ENCODE peak calls at places on chromosome 18, in five cellular contexts. S is heart left ventricle, M is gastrocnemius medialis, V is pancreas, U is endodermal cell. C is an unnamed sample.

GRCh38 chr18:32139835-32140283 is 48.2 kb downstream of the RNF138 start:
- DNase-seq in V (peak; percentile 25), M (no peak), U (no peak), S (no peak), C (no peak)

GRCh38 chr18:24499814-24500601 is 39.6 kb downstream of the HRH4 start:
- DNase-seq in M (no peak), U (no peak), S (no peak), V (no peak), C (no peak)

GRCh38 chr18:39455300-39455699 is 1889.7 kb upstream of the CELF4 start:
- DNase-seq in M (no peak), S (no peak), V (no peak), U (no peak), C (no peak)

GRCh38 chr18:49898421-49898820 is 85.1 kb upstream of the ACAA2 start:
- DNase-seq in S (peak; percentile 13), V (no peak), U (peak; percentile 90), M (no peak), C (peak; percentile 8)

GRCh38 chr18:45690975-45691815 is 32.8 kb upstream of the SLC14A1 start:
- DNase-seq in M (peak; percentile 44), S (peak; percentile 68), V (peak; percentile 65), U (peak; percentile 93), C (peak; percentile 83)

GRCh38 chr18:12946549-12947354 is 1.1 kb upstream of the SEH1L start:
- DNase-seq in S (peak; percentile 52), V (peak; percentile 55), M (no peak), U (peak; percentile 80), C (no peak)

GRCh38 chr18:69752737-69753380 is 194.8 kb downstream of the CD226 start:
- DNase-seq in S (no peak), U (peak; percentile 46), M (no peak), V (no peak), C (no peak)

GRCh38 chr18:76374330-76375281 is 120.4 kb downstream of the ZNF516 start:
- DNase-seq in U (no peak), V (no peak), M (no peak), S (no peak), C (no peak)

GRCh38 chr18:12839526-12840196 is 44.4 kb downstream of the PTPN2 start:
- DNase-seq in S (no peak), V (no peak), U (no peak), M (no peak), C (no peak)

GRCh38 chr18:77119101-77119850 is 13.3 kb downstream of the MBP start:
- DNase-seq in M (peak; percentile 10), S (no peak), V (peak; percentile 12), U (peak; percentile 41), C (no peak)

GRCh38 chr18:12840382-12840781 is 43.7 kb downstream of the PTPN2 start:
- DNase-seq in V (no peak), M (no peak), S (no peak), U (no peak), C (no peak)

GRCh38 chr18:21117385-21118135 is 5.9 kb upstream of the ROCK1 start:
- DNase-seq in S (no peak), V (no peak), U (no peak), M (peak; percentile 25), C (no peak)

GRCh38 chr18:68714356-68714706 is 577 bp downstream of the TMX3 start:
- DNase-seq in V (no peak), U (peak; percentile 54), S (no peak), M (no peak), C (no peak)

GRCh38 chr18:58042826-58043362 is 1.1 kb upstream of the NEDD4L start:
- DNase-seq in S (no peak), U (no peak), V (no peak), M (no peak), C (no peak)

GRCh38 chr18:26096852-26097251 is 6.4 kb upstream of the SS18 start:
- DNase-seq in U (no peak), S (no peak), M (no peak), V (no peak), C (no peak)

GRCh38 chr18:54769526-54770464 is 58.5 kb upstream of the RAB27B start:
- DNase-seq in M (no peak), S (no peak), V (no peak), U (no peak), C (no peak)

GRCh38 chr18:21739604-21740473 is 753 bp upstream of the MIB1 start:
- DNase-seq in U (peak; percentile 64), S (peak; percentile 17), M (no peak), V (peak; percentile 38), C (no peak)

GRCh38 chr18:2192562-2192961 is 378.7 kb downstream of the METTL4 start:
- DNase-seq in V (no peak), S (no peak), U (no peak), M (no peak), C (no peak)

GRCh38 chr18:10046178-10046807 is 132.5 kb downstream of the VAPA start:
- DNase-seq in V (no peak), S (no peak), M (no peak), U (peak; percentile 11), C (no peak)
- H3K27ac ChIP-seq in V (no peak overlapping the region), S (no peak overlapping the region), M (no peak overlapping the region), U (no peak overlapping the region), C (peak overlapping the region; percentile 76)

GRCh38 chr18:23183356-23184150 is 48.3 kb downstream of the CABLES1 start:
- DNase-seq in U (peak; percentile 38), V (no peak), M (no peak), S (no peak), C (no peak)

GRCh38 chr18:23178661-23179081 is 43.4 kb downstream of the CABLES1 start:
- DNase-seq in S (no peak), V (peak; percentile 53), M (no peak), U (no peak), C (no peak)

GRCh38 chr18:23181547-23181946 is 46.3 kb downstream of the CABLES1 start:
- DNase-seq in U (no peak), V (no peak), S (no peak), M (no peak), C (no peak)

GRCh38 chr18:23179416-23179815 is 44.1 kb downstream of the CABLES1 start:
- DNase-seq in V (no peak), U (peak; percentile 37), S (no peak), M (no peak), C (no peak)

GRCh38 chr18:23182606-23183005 is 47.3 kb downstream of the CABLES1 start:
- DNase-seq in V (no peak), M (no peak), S (no peak), U (peak; percentile 38), C (no peak)
- H3K27ac ChIP-seq in V (no peak overlapping the region), M (no peak overlapping the region), S (no peak overlapping the region), U (no peak overlapping the region), C (no peak overlapping the region)

GRCh38 chr18:43888601-43889000 is 611.3 kb upstream of the SYT4 start:
- DNase-seq in V (no peak), U (no peak), M (no peak), S (no peak), C (no peak)

GRCh38 chr18:43887491-43887890 is 610.2 kb upstream of the SYT4 start:
- DNase-seq in V (no peak), U (peak; percentile 74), S (no peak), M (no peak), C (no peak)

GRCh38 chr18:43893001-43893637 is 615.8 kb upstream of the SYT4 start:
- DNase-seq in V (no peak), U (no peak), S (no peak), M (no peak), C (no peak)
- H3K27ac ChIP-seq in V (no peak overlapping the region), U (no peak overlapping the region), S (no peak overlapping the region), M (no peak overlapping the region), C (no peak overlapping the region)

GRCh38 chr18:79445740-79446566 is 50.2 kb downstream of the NFATC1 start:
- DNase-seq in S (no peak), V (no peak), U (no peak), M (no peak), C (no peak)
- H3K27ac ChIP-seq in S (no peak overlapping the region), V (no peak overlapping the region), U (no peak overlapping the region), M (peak overlapping the region; percentile 63), C (no peak overlapping the region)

GRCh38 chr18:55856191-55856590 is 268.2 kb upstream of the TCF4 start:
- DNase-seq in V (no peak), S (no peak), U (peak; percentile 59), M (no peak), C (no peak)
- H3K27ac ChIP-seq in V (no peak overlapping the region), S (no peak overlapping the region), U (peak overlapping the region; percentile 7), M (no peak overlapping the region), C (no peak overlapping the region)

C was measured in substantia nigra.